ENCODE peak calls at places on chromosomes 2 and 18, in five cellular contexts. R is naive thymus-derived CD8-positive, alpha-beta T cell; I is activated T-cell treated with anti-CD3 and anti-CD28 coated beads for 1 hour; F is uterus; D is activated CD4-positive, alpha-beta T cell treated with anti-CD3 and anti-CD28 coated beads for 48 hours. Q is an unnamed sample.

GRCh38 chr18:23231340-23232021 is 96.2 kb downstream of the CABLES1 start:
- DNase-seq in F (peak), I (peak), D (peak), R (peak), Q (peak)

GRCh38 chr2:172995323-172996244 is 80.1 kb upstream of the MAP3K20 start:
- DNase-seq in R (no peak), I (no peak), D (no peak), F (peak), Q (no peak)

GRCh38 chr2:40658917-40659316 is 207.0 kb upstream of the SLC8A1 start:
- DNase-seq in D (no peak), I (no peak), R (no peak), F (no peak), Q (no peak)

GRCh38 chr18:28736951-28737350 is 560.0 kb upstream of the CDH2 start:
- DNase-seq in I (no peak), D (no peak), F (no peak), R (no peak), Q (no peak)

GRCh38 chr2:86414996-86415395 is 26.2 kb upstream of the KDM3A start:
- DNase-seq in R (no peak), F (no peak), D (no peak), I (no peak), Q (no peak)

GRCh38 chr2:160747771-160748170 is 254.2 kb upstream of the RBMS1 start:
- DNase-seq in F (no peak), D (no peak), R (no peak), I (no peak), Q (no peak)

GRCh38 chr2:2787301-2787907 is 456.3 kb upstream of the MYT1L start:
- DNase-seq in R (no peak), I (no peak), F (no peak), D (no peak), Q (no peak)

GRCh38 chr18:2100694-2101213 is 470.6 kb downstream of the METTL4 start:
- DNase-seq in F (no peak), I (no peak), D (no peak), R (no peak), Q (no peak)

GRCh38 chr18:21894619-21895367 is 154.2 kb downstream of the MIB1 start:
- DNase-seq in R (no peak), D (no peak), F (no peak), I (no peak), Q (no peak)

GRCh38 chr2:28365158-28365557 is 27.5 kb upstream of the FOSL2 start:
- DNase-seq in D (no peak), F (no peak), R (no peak), I (no peak), Q (no peak)

GRCh38 chr2:27264253-27264752 is 1.5 kb upstream of the SLC30A3 start:
- DNase-seq in F (no peak), R (peak), I (peak), D (peak), Q (no peak)

GRCh38 chr18:48155856-48156255 is 225.4 kb upstream of the SMAD2 start:
- DNase-seq in I (no peak), R (no peak), F (no peak), D (no peak), Q (no peak)

GRCh38 chr2:237859082-237859433 is 365 bp upstream of the RAMP1 start:
- DNase-seq in R (no peak), F (no peak), I (no peak), D (no peak), Q (no peak)

GRCh38 chr2:231369580-231370428 is 25.7 kb upstream of the B3GNT7 start:
- DNase-seq in I (no peak), R (no peak), D (no peak), F (no peak), Q (no peak)

GRCh38 chr2:203083328-203083727 is 68.7 kb downstream of the NBEAL1 start:
- DNase-seq in F (no peak), I (no peak), R (no peak), D (no peak), Q (no peak)

GRCh38 chr2:35989523-35989922 is 366.1 kb upstream of the CRIM1 start:
- DNase-seq in F (no peak), D (no peak), I (no peak), R (no peak), Q (no peak)

GRCh38 chr2:222861411-222862067 is 703 bp downstream of the ACSL3 start:
- DNase-seq in F (peak), I (peak), R (peak), D (peak), Q (peak)